ENCODE peak calls at places on chromosomes 6 and 20, in four cellular contexts. A, D, I and C are unnamed samples.

GRCh38 chr6:42970859-42971612 is 7.9 kb downstream of the PEX6 start:
- DNase-seq in D (peak), A (peak), I (no peak), C (no peak)

GRCh38 chr6:150987371-150987828 is 121.9 kb downstream of the MTHFD1L start:
- DNase-seq in I (no peak), A (no peak), D (no peak), C (no peak)

GRCh38 chr6:136371951-136372350 is 82.3 kb upstream of the BCLAF1 start:
- DNase-seq in D (no peak), I (no peak), A (no peak), C (no peak)

GRCh38 chr20:4112490-4113420 is 97.4 kb upstream of the RNF24 start:
- DNase-seq in A (no peak), D (no peak), I (peak), C (no peak)

GRCh38 chr20:38165089-38165965 is at the start of gene TGM2:
- DNase-seq in A (peak), I (peak), D (peak), C (peak)

GRCh38 chr6:149451361-149452061 is 33.3 kb downstream of the ZC3H12D start:
- DNase-seq in A (no peak), I (no peak), D (no peak), C (no peak)

GRCh38 chr6:39451831-39452230 is 129.3 kb upstream of the KCNK16 start:
- DNase-seq in A (no peak), I (no peak), D (peak), C (no peak)

GRCh38 chr6:163533443-163533842 is 118.9 kb downstream of the QKI start:
- DNase-seq in A (peak), D (no peak), I (no peak), C (no peak)

GRCh38 chr6:73027691-73028090 is 197.6 kb downstream of the KHDC1L start:
- DNase-seq in A (no peak), D (no peak), I (no peak), C (no peak)

GRCh38 chr6:46390153-46390876 is 100.9 kb downstream of the RCAN2 start:
- DNase-seq in A (no peak), D (no peak), I (no peak), C (no peak)

GRCh38 chr20:15702161-15702560 is 871.1 kb downstream of the KIF16B start:
- DNase-seq in A (no peak), I (no peak), D (no peak), C (no peak)

GRCh38 chr6:7262037-7262461 is 51.0 kb downstream of the SSR1 start:
- DNase-seq in I (no peak), A (no peak), D (peak), C (no peak)

GRCh38 chr6:154507209-154507898 is 3.1 kb downstream of the CNKSR3 start:
- DNase-seq in D (no peak), I (no peak), A (peak), C (no peak)

GRCh38 chr6:17417817-17418216 is 24.4 kb downstream of the CAP2 start:
- DNase-seq in A (no peak), D (no peak), I (no peak), C (no peak)

GRCh38 chr6:45297302-45297701 is 30.8 kb upstream of the RUNX2 start:
- DNase-seq in I (no peak), A (no peak), D (no peak), C (no peak)

GRCh38 chr20:20248620-20249200 is 119.2 kb upstream of the INSM1 start:
- DNase-seq in A (no peak), D (no peak), I (peak), C (no peak)

GRCh38 chr6:100479180-100480035 is 14.7 kb upstream of the SIM1 start:
- DNase-seq in D (peak), A (peak), I (peak), C (no peak)

GRCh38 chr20:35743693-35744491 is 1.8 kb upstream of the RBM39 start:
- DNase-seq in D (no peak), I (no peak), A (peak), C (no peak)

GRCh38 chr6:49462071-49462470 is 982 bp downstream of the MMUT start:
- DNase-seq in A (no peak), I (no peak), D (no peak), C (no peak)

GRCh38 chr6:165632194-165632593 is 30.8 kb downstream of the PDE10A start:
- DNase-seq in A (no peak), D (no peak), I (no peak), C (no peak)

GRCh38 chr6:157464653-157465535 is 83.9 kb downstream of the ZDHHC14 start:
- DNase-seq in A (no peak), I (peak), D (no peak), C (no peak)

GRCh38 chr6:53702316-53702715 is 36.8 kb upstream of the KLHL31 start:
- DNase-seq in I (no peak), A (no peak), D (no peak), C (no peak)

GRCh38 chr6:470051-470900 is 78.7 kb downstream of the IRF4 start:
- DNase-seq in I (no peak), D (no peak), A (no peak), C (no peak)

GRCh38 chr6:157264701-157265100 is 58.6 kb downstream of the TMEM242 start:
- DNase-seq in A (no peak), I (no peak), D (no peak), C (no peak)

GRCh38 chr6:158923801-158924498 is 76.1 kb downstream of the RSPH3 start:
- DNase-seq in D (no peak), I (no peak), A (no peak), C (peak)

GRCh38 chr6:17790486-17790885 is 83.8 kb upstream of the NUP153 start:
- DNase-seq in D (no peak), I (no peak), A (no peak), C (no peak)

GRCh38 chr20:9409981-9410380 is 104.4 kb upstream of the LAMP5 start:
- DNase-seq in I (no peak), D (no peak), A (no peak), C (no peak)

GRCh38 chr6:16243664-16244063 is 5.3 kb downstream of the GMPR start:
- DNase-seq in D (no peak), I (no peak), A (no peak), C (no peak)

GRCh38 chr6:69584913-69585729 is 211.7 kb downstream of the LMBRD1 start:
- DNase-seq in A (no peak), I (peak), D (no peak), C (no peak)

GRCh38 chr6:147837540-147837939 is 329.1 kb downstream of the SAMD5 start:
- DNase-seq in I (no peak), A (no peak), D (no peak), C (no peak)

DNA sequence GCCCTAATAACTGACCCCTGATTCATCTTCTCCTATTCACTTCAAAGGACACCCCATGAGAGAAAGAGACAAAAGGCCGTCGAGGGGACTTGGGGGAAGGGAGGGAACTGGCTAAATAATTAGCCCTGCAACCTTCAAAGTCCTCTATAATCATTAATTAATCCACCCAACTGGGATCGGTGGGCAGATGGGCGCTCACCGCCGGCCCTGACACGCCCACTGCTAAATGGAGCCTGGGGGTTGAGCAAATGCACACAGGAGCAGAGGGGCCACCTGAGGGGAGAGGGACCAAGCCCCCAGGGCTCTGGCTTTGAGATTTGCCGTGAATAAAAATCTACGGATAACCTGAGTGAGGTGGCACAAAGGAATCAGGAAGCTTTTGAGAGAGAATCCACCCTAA is 512.6 kb downstream of the CD83 start:
- DNase-seq in I (no peak), D (no peak), A (no peak), C (no peak)
- TF ChIP-seq BHLHE40 in I (no peak), D (no peak), A (no peak), C (no peak)

GRCh38 chr20:25011261-25011660 is 18.7 kb upstream of the APMAP start:
- DNase-seq in D (no peak), I (no peak), A (no peak), C (no peak)

GRCh38 chr20:25012616-25013189 is 20.2 kb upstream of the APMAP start:
- DNase-seq in I (no peak), D (no peak), A (no peak), C (no peak)

GRCh38 chr20:25013478-25014380 is 21.2 kb upstream of the APMAP start:
- DNase-seq in A (no peak), I (no peak), D (no peak), C (no peak)

GRCh38 chr20:25009218-25010145 is 16.9 kb upstream of the APMAP start:
- DNase-seq in A (no peak), I (no peak), D (no peak), C (no peak)

DNA sequence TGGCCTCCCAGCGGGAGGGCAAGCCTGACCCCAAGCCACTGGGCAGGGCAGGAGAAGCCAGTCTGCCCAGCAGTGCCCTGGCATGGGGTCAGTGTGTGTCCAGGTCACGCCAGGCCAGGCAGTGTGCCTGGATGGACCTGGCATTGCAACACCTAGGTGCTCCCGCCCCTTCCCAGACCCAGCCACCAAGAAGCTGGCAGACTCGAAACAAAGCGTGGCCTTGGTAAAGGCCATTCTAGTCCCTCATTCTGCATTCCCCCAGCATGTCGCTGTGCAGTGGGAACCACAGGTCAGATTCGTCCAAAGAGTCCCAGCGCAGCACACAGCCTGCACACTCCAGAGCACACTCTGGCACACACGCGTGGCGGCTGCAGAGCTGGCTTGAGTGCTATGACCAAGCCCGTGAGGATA is 19.3 kb upstream of the APMAP start:
- DNase-seq in I (no peak), A (no peak), D (no peak), C (no peak)
- TF ChIP-seq FOXM1 in I (no peak), A (no peak), D (no peak), C (no peak)

DNA sequence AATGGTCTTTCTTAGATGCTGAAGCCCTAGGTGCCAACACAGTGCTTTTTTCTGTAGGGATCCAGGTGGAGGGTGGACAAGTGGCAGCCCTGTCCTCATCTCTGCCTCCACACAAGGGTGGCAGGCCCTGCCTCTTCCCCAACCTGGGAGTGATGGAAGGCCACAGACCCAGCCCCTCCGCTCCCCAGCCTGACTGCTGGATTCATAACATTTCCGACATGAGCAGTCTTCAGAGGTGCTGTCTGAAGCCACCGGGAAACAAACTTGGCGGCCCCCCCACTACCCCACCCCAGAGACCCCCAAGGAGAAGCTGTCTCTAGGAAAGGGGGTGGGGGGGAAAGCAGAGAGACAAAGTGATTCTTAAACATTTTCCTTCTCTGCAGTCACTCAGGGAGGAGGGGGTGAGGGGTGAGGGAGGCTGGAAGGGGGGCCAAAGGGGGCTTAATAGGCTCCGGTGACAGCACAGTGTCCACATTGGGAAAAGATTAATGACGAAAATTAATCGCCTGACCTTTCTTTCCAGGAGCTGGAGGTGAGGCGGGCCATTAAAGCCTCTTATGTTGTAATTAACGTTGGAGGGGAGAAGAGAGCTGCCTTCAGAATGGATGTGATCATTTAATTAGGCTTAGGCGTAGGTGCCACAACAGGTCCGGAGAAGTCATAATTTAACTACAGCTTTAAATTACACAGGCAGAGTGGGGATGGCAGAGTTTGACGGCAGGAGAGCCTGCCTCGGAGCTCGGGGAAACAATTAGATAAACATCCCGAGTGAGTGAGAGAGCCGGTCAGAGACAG is 76.8 kb upstream of the FOXP4 start:
- DNase-seq in I (no peak), D (no peak), A (no peak), C (no peak)
- TF ChIP-seq BHLHE40 in I (no peak), D (no peak), A (no peak), C (no peak)

GRCh38 chr6:111600588-111601440 is 4.9 kb downstream of the TRAF3IP2 start:
- DNase-seq in A (no peak), D (no peak), I (no peak), C (no peak)

GRCh38 chr6:111599259-111599658 is 6.4 kb downstream of the TRAF3IP2 start:
- DNase-seq in A (no peak), I (no peak), D (no peak), C (no peak)

GRCh38 chr6:111601875-111602274 is 3.8 kb downstream of the TRAF3IP2 start:
- DNase-seq in D (no peak), I (no peak), A (no peak), C (no peak)

GRCh38 chr6:111598211-111598610 is 7.5 kb downstream of the TRAF3IP2 start:
- DNase-seq in A (no peak), D (no peak), I (no peak), C (no peak)

GRCh38 chr6:111600154-111600553 is 5.5 kb downstream of the TRAF3IP2 start:
- DNase-seq in I (no peak), A (no peak), D (no peak), C (no peak)
- TF ChIP-seq FOXM1 in I (no peak), A (no peak), D (no peak), C (no peak)

GRCh38 chr20:50980071-50980681 is 21.6 kb downstream of the MOCS3 start:
- DNase-seq in D (no peak), I (no peak), A (peak), C (no peak)

GRCh38 chr20:50977066-50978045 is 18.7 kb downstream of the MOCS3 start:
- DNase-seq in D (no peak), I (no peak), A (no peak), C (no peak)

GRCh38 chr20:50982372-50982771 is 23.8 kb downstream of the MOCS3 start:
- DNase-seq in D (no peak), A (peak), I (no peak), C (no peak)

GRCh38 chr20:50981714-50982048 is 23.1 kb downstream of the MOCS3 start:
- DNase-seq in A (no peak), I (no peak), D (no peak), C (no peak)

GRCh38 chr20:50980851-50981713 is 22.5 kb downstream of the MOCS3 start:
- DNase-seq in A (peak), D (peak), I (peak), C (peak)
- TF ChIP-seq BHLHE40 in A (no peak), D (no peak), I (no peak), C (no peak)

GRCh38 chr6:12275084-12275483 is 15.1 kb upstream of the EDN1 start:
- DNase-seq in I (no peak), A (no peak), D (no peak), C (no peak)
- TF ChIP-seq FOXM1 in I (no peak), A (no peak), D (no peak), C (no peak)

DNA sequence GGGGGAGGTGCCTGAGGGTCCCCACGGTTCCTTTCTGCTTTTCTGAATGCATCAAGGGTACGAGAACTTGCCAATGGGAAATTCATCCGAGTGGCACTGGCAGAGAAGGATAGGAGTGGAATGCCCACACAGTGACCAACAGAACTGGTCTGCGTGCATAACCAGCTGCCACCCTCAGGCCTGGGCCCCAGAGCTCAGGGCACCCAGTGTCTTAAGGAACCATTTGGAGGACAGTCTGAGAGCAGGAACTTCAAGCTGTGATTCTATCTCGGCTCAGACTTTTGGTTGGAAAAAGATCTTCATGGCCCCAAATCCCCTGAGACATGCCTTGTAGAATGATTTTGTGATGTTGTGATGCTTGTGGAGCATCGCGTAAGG is 226.4 kb downstream of the SMOC2 start:
- DNase-seq in A (no peak), D (no peak), I (no peak), C (no peak)
- TF ChIP-seq BHLHE40 in A (no peak), D (no peak), I (no peak), C (no peak)

DNA sequence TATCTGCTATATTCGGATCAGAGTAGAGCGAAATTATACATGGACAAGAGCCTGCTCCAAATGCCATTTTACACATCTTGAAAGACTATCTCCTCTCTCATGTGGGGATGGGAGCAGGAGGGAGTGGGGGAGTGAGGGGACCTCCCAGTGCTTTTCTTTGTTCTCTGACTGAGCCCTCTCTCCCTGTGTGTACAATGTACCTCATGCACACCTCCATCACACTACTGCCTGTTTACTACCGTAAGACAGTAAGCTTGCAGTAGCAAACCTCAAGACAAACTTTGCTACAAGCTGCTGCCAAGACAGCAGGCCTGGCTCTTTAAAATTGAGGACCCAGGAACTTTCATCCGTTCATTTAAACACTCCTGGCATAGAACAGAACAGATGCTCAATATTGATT is 7.2 kb downstream of the NHSL1 start:
- DNase-seq in I (no peak), D (no peak), A (no peak), C (no peak)
- TF ChIP-seq FOXM1 in I (no peak), D (no peak), A (no peak), C (no peak)